ENCODE peak calls at places on chromosomes 4 and X, in six cellular contexts. One of them, this sample, is unnamed.

GRCh38 chr4:52838729-52839722 is 23.1 kb upstream of the RASL11B start:
- DNase-seq in CD4-positive, alpha-beta memory T cell: no peak
- DNase-seq in K562: no peak
- DNase-seq in CD8-positive, alpha-beta T cell: no peak
- DNase-seq in breast epithelium: no peak
- DNase-seq in tibial artery: no peak
- DNase-seq in this sample: peak; percentile 76

GRCh38 chr4:121696140-121696640 is 590 bp downstream of the ANXA5 start:
- DNase-seq in CD8-positive, alpha-beta T cell: peak; percentile 53
- DNase-seq in tibial artery: peak; percentile 87
- DNase-seq in breast epithelium: peak; percentile 71
- DNase-seq in CD4-positive, alpha-beta memory T cell: peak; percentile 37
- DNase-seq in K562: no peak
- DNase-seq in this sample: peak; percentile 86

GRCh38 chr4:88908003-88908402 is 149.0 kb downstream of the FAM13A start:
- DNase-seq in CD4-positive, alpha-beta memory T cell: no peak
- DNase-seq in breast epithelium: no peak
- DNase-seq in K562: no peak
- DNase-seq in CD8-positive, alpha-beta T cell: no peak
- DNase-seq in tibial artery: no peak
- DNase-seq in this sample: no peak

GRCh38 chrX:40470830-40471429 is 109.8 kb upstream of the ATP6AP2 start:
- DNase-seq in K562: peak; percentile 36
- DNase-seq in CD4-positive, alpha-beta memory T cell: no peak
- DNase-seq in CD8-positive, alpha-beta T cell: no peak
- DNase-seq in tibial artery: no peak
- DNase-seq in breast epithelium: no peak
- DNase-seq in this sample: peak; percentile 21

GRCh38 chrX:134377537-134377936 is 82.4 kb upstream of the HPRT1 start:
- DNase-seq in CD4-positive, alpha-beta memory T cell: no peak
- DNase-seq in CD8-positive, alpha-beta T cell: no peak
- DNase-seq in tibial artery: no peak
- DNase-seq in breast epithelium: no peak
- DNase-seq in K562: peak; percentile 14
- DNase-seq in this sample: peak; percentile 59

GRCh38 chr4:82801910-82802521 is 3.4 kb upstream of the SCD5 start:
- DNase-seq in CD8-positive, alpha-beta T cell: no peak
- DNase-seq in K562: no peak
- DNase-seq in CD4-positive, alpha-beta memory T cell: no peak
- DNase-seq in breast epithelium: no peak
- DNase-seq in tibial artery: peak; percentile 28
- DNase-seq in this sample: peak; percentile 53

GRCh38 chrX:150690126-150690525 is 3.1 kb upstream of the MTMR1 start:
- DNase-seq in tibial artery: no peak
- DNase-seq in CD8-positive, alpha-beta T cell: no peak
- DNase-seq in K562: no peak
- DNase-seq in breast epithelium: no peak
- DNase-seq in CD4-positive, alpha-beta memory T cell: no peak
- DNase-seq in this sample: no peak

GRCh38 chr4:183469936-183470335 is 25.5 kb downstream of the CDKN2AIP start:
- DNase-seq in CD8-positive, alpha-beta T cell: no peak
- DNase-seq in tibial artery: no peak
- DNase-seq in breast epithelium: no peak
- DNase-seq in CD4-positive, alpha-beta memory T cell: no peak
- DNase-seq in K562: no peak
- DNase-seq in this sample: no peak

GRCh38 chr4:168710353-168710946 is 213.6 kb downstream of the PALLD start:
- DNase-seq in tibial artery: peak; percentile 60
- DNase-seq in CD8-positive, alpha-beta T cell: no peak
- DNase-seq in breast epithelium: peak; percentile 53
- DNase-seq in CD4-positive, alpha-beta memory T cell: no peak
- DNase-seq in K562: no peak
- DNase-seq in this sample: peak; percentile 75

GRCh38 chr4:137638934-137639333 is 106.6 kb upstream of the PCDH18 start:
- DNase-seq in CD8-positive, alpha-beta T cell: no peak
- DNase-seq in breast epithelium: no peak
- DNase-seq in CD4-positive, alpha-beta memory T cell: no peak
- DNase-seq in tibial artery: no peak
- DNase-seq in K562: no peak
- DNase-seq in this sample: no peak

GRCh38 chr4:140044314-140044991 is 109.5 kb downstream of the MAML3 start:
- DNase-seq in CD8-positive, alpha-beta T cell: no peak
- DNase-seq in CD4-positive, alpha-beta memory T cell: no peak
- DNase-seq in K562: no peak
- DNase-seq in tibial artery: no peak
- DNase-seq in breast epithelium: no peak
- DNase-seq in this sample: no peak

GRCh38 chr4:83010522-83011318 is at the start of gene LIN54:
- DNase-seq in CD4-positive, alpha-beta memory T cell: peak; percentile 87
- DNase-seq in K562: peak; percentile 85
- DNase-seq in breast epithelium: peak; percentile 71
- DNase-seq in tibial artery: peak; percentile 84
- DNase-seq in CD8-positive, alpha-beta T cell: peak; percentile 91
- DNase-seq in this sample: peak; percentile 81

GRCh38 chr4:122921971-122922876 is at the start of gene NUDT6:
- DNase-seq in breast epithelium: no peak
- DNase-seq in K562: peak; percentile 77
- DNase-seq in CD8-positive, alpha-beta T cell: peak; percentile 30
- DNase-seq in CD4-positive, alpha-beta memory T cell: peak; percentile 21
- DNase-seq in tibial artery: peak; percentile 65
- DNase-seq in this sample: peak; percentile 87

GRCh38 chr4:80184053-80184790 is 13.1 kb upstream of the PRDM8 start:
- DNase-seq in breast epithelium: peak; percentile 60
- DNase-seq in K562: no peak
- DNase-seq in CD4-positive, alpha-beta memory T cell: peak; percentile 90
- DNase-seq in tibial artery: peak; percentile 84
- DNase-seq in CD8-positive, alpha-beta T cell: peak; percentile 90
- DNase-seq in this sample: peak; percentile 90

GRCh38 chrX:50996930-50997329 is 86.4 kb downstream of the BMP15 start:
- DNase-seq in CD8-positive, alpha-beta T cell: no peak
- DNase-seq in CD4-positive, alpha-beta memory T cell: no peak
- DNase-seq in K562: no peak
- DNase-seq in tibial artery: no peak
- DNase-seq in breast epithelium: no peak
- DNase-seq in this sample: no peak

GRCh38 chrX:16145656-16146055 is 21.6 kb upstream of the MAGEB17 start:
- DNase-seq in CD8-positive, alpha-beta T cell: no peak
- DNase-seq in tibial artery: no peak
- DNase-seq in K562: no peak
- DNase-seq in CD4-positive, alpha-beta memory T cell: no peak
- DNase-seq in breast epithelium: no peak
- DNase-seq in this sample: no peak

GRCh38 chrX:95626748-95627147 is 1057.9 kb upstream of the DIAPH2 start:
- DNase-seq in CD8-positive, alpha-beta T cell: no peak
- DNase-seq in tibial artery: no peak
- DNase-seq in breast epithelium: no peak
- DNase-seq in K562: no peak
- DNase-seq in CD4-positive, alpha-beta memory T cell: no peak
- DNase-seq in this sample: no peak

GRCh38 chrX:31670245-31670644 is 598.4 kb upstream of the FTHL17 start:
- DNase-seq in breast epithelium: no peak
- DNase-seq in K562: no peak
- DNase-seq in CD4-positive, alpha-beta memory T cell: no peak
- DNase-seq in tibial artery: no peak
- DNase-seq in CD8-positive, alpha-beta T cell: no peak
- DNase-seq in this sample: no peak

GRCh38 chr4:25865586-25865985 is 2.8 kb upstream of the SEL1L3 start:
- DNase-seq in tibial artery: no peak
- DNase-seq in CD4-positive, alpha-beta memory T cell: no peak
- DNase-seq in breast epithelium: no peak
- DNase-seq in CD8-positive, alpha-beta T cell: no peak
- DNase-seq in K562: peak; percentile 61
- DNase-seq in this sample: no peak

GRCh38 chr4:577499-578450 is 1.7 kb upstream of the TMEM271 start:
- DNase-seq in K562: no peak
- DNase-seq in breast epithelium: no peak
- DNase-seq in tibial artery: no peak
- DNase-seq in CD8-positive, alpha-beta T cell: no peak
- DNase-seq in CD4-positive, alpha-beta memory T cell: no peak
- DNase-seq in this sample: no peak

GRCh38 chr4:109728385-109728784 is 1.5 kb downstream of the PLA2G12A start:
- DNase-seq in K562: no peak
- DNase-seq in tibial artery: no peak
- DNase-seq in CD8-positive, alpha-beta T cell: no peak
- DNase-seq in CD4-positive, alpha-beta memory T cell: no peak
- DNase-seq in breast epithelium: no peak
- DNase-seq in this sample: no peak

GRCh38 chrX:143486105-143486504 is 31.2 kb downstream of the SPANXN3 start:
- DNase-seq in K562: no peak
- DNase-seq in CD4-positive, alpha-beta memory T cell: no peak
- DNase-seq in breast epithelium: no peak
- DNase-seq in CD8-positive, alpha-beta T cell: no peak
- DNase-seq in tibial artery: no peak
- DNase-seq in this sample: no peak

GRCh38 chr4:113575391-113575790 is 186.1 kb downstream of the CAMK2D start:
- DNase-seq in CD4-positive, alpha-beta memory T cell: no peak
- DNase-seq in CD8-positive, alpha-beta T cell: no peak
- DNase-seq in tibial artery: no peak
- DNase-seq in K562: no peak
- DNase-seq in breast epithelium: no peak
- DNase-seq in this sample: no peak

GRCh38 chr4:181745933-181746627 is 497.1 kb upstream of the TENM3 start:
- DNase-seq in K562: no peak
- DNase-seq in CD4-positive, alpha-beta memory T cell: no peak
- DNase-seq in CD8-positive, alpha-beta T cell: no peak
- DNase-seq in breast epithelium: no peak
- DNase-seq in tibial artery: no peak
- DNase-seq in this sample: no peak

GRCh38 chrX:154840856-154841255 is 6.4 kb upstream of the SMIM9 start:
- DNase-seq in breast epithelium: no peak
- DNase-seq in tibial artery: no peak
- DNase-seq in CD8-positive, alpha-beta T cell: peak; percentile 16
- DNase-seq in K562: peak; percentile 65
- DNase-seq in CD4-positive, alpha-beta memory T cell: peak; percentile 43
- DNase-seq in this sample: no peak

GRCh38 chrX:107729558-107730297 is 45.9 kb downstream of the TSC22D3 start:
- DNase-seq in CD8-positive, alpha-beta T cell: no peak
- DNase-seq in CD4-positive, alpha-beta memory T cell: no peak
- DNase-seq in breast epithelium: no peak
- DNase-seq in tibial artery: peak; percentile 40
- DNase-seq in K562: no peak
- DNase-seq in this sample: no peak

GRCh38 chr4:83208776-83209365 is 75.7 kb downstream of the COQ2 start:
- DNase-seq in CD4-positive, alpha-beta memory T cell: no peak
- DNase-seq in breast epithelium: no peak
- DNase-seq in CD8-positive, alpha-beta T cell: no peak
- DNase-seq in tibial artery: no peak
- DNase-seq in K562: no peak
- DNase-seq in this sample: no peak

GRCh38 chr4:30945586-30945985 is 225.4 kb downstream of the PCDH7 start:
- DNase-seq in CD4-positive, alpha-beta memory T cell: no peak
- DNase-seq in K562: no peak
- DNase-seq in tibial artery: no peak
- DNase-seq in CD8-positive, alpha-beta T cell: no peak
- DNase-seq in breast epithelium: no peak
- DNase-seq in this sample: no peak

GRCh38 chrX:12973561-12974216 is 1.2 kb upstream of the TMSB4X start:
- DNase-seq in tibial artery: no peak
- DNase-seq in K562: no peak
- DNase-seq in CD8-positive, alpha-beta T cell: peak; percentile 66
- DNase-seq in breast epithelium: no peak
- DNase-seq in CD4-positive, alpha-beta memory T cell: peak; percentile 45
- DNase-seq in this sample: no peak
- H3K4me3 ChIP-seq in tibial artery: peak overlapping the region; percentile 86
- H3K4me3 ChIP-seq in K562: no peak overlapping the region
- H3K4me3 ChIP-seq in CD8-positive, alpha-beta T cell: peak overlapping the region; percentile 98
- H3K4me3 ChIP-seq in breast epithelium: peak overlapping the region; percentile 78
- H3K4me3 ChIP-seq in CD4-positive, alpha-beta memory T cell: peak overlapping the region; percentile 85
- H3K4me3 ChIP-seq in this sample: peak overlapping the region; percentile 85

DNA sequence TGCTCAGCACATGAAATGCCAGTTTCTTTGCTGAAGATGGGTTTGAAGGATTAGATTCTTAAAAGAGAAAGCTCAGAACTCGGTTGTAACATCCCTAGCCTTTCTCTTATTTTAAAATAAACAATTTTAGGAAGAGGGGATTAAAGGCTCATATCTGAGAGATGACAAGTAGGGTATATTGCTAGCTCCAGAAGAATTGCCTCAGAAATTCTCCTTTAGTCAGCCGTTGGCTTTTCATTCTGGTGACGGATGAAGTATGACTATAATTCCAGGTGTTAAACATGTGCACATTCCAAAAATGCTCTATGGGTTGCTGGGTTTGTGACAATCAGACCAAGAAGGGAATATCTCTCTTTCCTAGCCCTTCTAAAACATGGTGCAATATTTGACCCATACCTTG is 17.8 kb downstream of the DKK2 start:
- DNase-seq in breast epithelium: no peak
- DNase-seq in CD4-positive, alpha-beta memory T cell: no peak
- DNase-seq in tibial artery: no peak
- DNase-seq in K562: no peak
- DNase-seq in CD8-positive, alpha-beta T cell: no peak
- DNase-seq in this sample: no peak
- H3K27ac ChIP-seq in breast epithelium: no peak overlapping the region
- H3K27ac ChIP-seq in CD4-positive, alpha-beta memory T cell: no peak overlapping the region
- H3K27ac ChIP-seq in tibial artery: no peak overlapping the region
- H3K27ac ChIP-seq in K562: no peak overlapping the region
- H3K27ac ChIP-seq in CD8-positive, alpha-beta T cell: no peak overlapping the region
- H3K27ac ChIP-seq in this sample: no peak overlapping the region

GRCh38 chr4:6829077-6829476 is 46.5 kb downstream of the KIAA0232 start:
- DNase-seq in K562: no peak
- DNase-seq in CD4-positive, alpha-beta memory T cell: no peak
- DNase-seq in CD8-positive, alpha-beta T cell: no peak
- DNase-seq in tibial artery: no peak
- DNase-seq in breast epithelium: no peak
- DNase-seq in this sample: no peak
- H3K36me3 ChIP-seq in K562: peaks cover 86% of the 10 kb centered on the region
- H3K36me3 ChIP-seq in CD4-positive, alpha-beta memory T cell: peaks cover 14% of the 10 kb centered on the region
- H3K36me3 ChIP-seq in CD8-positive, alpha-beta T cell: peaks cover 13% of the 10 kb centered on the region
- H3K36me3 ChIP-seq in tibial artery: no peaks in the 10 kb centered on the region
- H3K36me3 ChIP-seq in breast epithelium: peaks cover 4% of the 10 kb centered on the region
- H3K36me3 ChIP-seq in this sample: no peaks in the 10 kb centered on the region

DNA sequence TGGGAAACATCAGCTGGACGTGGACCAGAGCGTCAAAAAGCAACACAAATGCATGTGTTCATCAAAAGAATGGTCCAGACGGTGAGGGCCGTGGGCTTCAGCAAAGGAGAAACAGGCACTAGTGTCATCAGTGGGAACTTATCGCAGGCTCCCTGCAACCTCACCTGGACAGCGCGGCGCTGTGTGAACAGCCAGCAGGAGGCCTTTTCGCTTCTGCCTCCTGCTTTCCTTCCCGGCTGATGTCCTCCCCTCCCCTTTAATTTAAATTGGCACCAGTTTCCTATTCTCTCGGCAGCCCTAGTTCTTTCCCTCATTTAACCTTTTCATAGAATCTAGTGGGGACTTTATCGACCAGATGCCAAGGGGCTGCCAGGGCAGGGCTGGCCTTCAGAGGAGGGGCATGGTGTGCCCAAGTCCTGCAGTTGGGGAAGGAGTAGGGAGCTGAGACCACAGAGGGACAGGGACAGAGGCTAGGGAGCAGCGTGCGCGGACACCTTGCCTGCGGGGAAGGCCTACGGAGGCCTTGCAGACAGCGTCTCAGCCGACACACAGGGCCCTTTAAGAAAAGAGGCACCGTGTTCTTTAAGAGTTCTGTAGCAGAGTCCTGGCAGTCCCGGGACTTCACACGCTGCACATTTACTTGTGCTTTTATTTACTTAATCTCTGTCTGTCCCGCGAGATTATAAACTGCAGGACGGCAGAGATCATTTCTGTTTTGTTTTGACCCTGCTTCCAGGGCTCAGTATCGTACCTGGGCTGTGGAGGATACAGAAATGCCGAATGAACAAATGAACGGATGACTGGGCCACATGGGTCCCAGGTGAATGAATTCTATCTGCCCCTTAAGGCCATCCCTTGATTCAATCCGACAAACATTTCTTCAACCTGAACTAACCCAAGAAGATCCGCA is 8.4 kb upstream of the SORBS2 start:
- DNase-seq in CD8-positive, alpha-beta T cell: no peak
- DNase-seq in K562: no peak
- DNase-seq in breast epithelium: no peak
- DNase-seq in CD4-positive, alpha-beta memory T cell: no peak
- DNase-seq in tibial artery: no peak
- DNase-seq in this sample: peak; percentile 33
- H3K4me3 ChIP-seq in CD8-positive, alpha-beta T cell: no peak overlapping the region
- H3K4me3 ChIP-seq in K562: no peak overlapping the region
- H3K4me3 ChIP-seq in breast epithelium: no peak overlapping the region
- H3K4me3 ChIP-seq in CD4-positive, alpha-beta memory T cell: no peak overlapping the region
- H3K4me3 ChIP-seq in tibial artery: no peak overlapping the region
- H3K4me3 ChIP-seq in this sample: peak overlapping the region; percentile 15